ENCODE peak calls at places on chromosome 21, in nine cellular contexts. P, Y, N, A, G, F, C, D and H are unnamed samples.

GRCh38 chr21:44401386-44402160 is 48.2 kb downstream of the TRPM2 start:
- DNase-seq in F (no peak), A (no peak), G (no peak), N (no peak), Y (peak; percentile 37), D (no peak), P (peak; percentile 31), C (no peak), H (no peak)

GRCh38 chr21:45949928-45950739 is 31.4 kb upstream of the COL6A1 start:
- DNase-seq in G (no peak), D (no peak), F (no peak), C (no peak), N (no peak), A (no peak), P (peak; percentile 67), Y (no peak), H (no peak)

GRCh38 chr21:14569868-14570267 is 23.8 kb upstream of the SAMSN1 start:
- DNase-seq in D (no peak), N (no peak), G (no peak), P (no peak), F (no peak), Y (no peak), A (no peak), C (no peak), H (no peak)

GRCh38 chr21:40512590-40512989 is 334.4 kb downstream of the DSCAM start:
- DNase-seq in D (no peak), F (no peak), Y (no peak), G (no peak), A (no peak), N (no peak), C (no peak), P (no peak), H (no peak)

GRCh38 chr21:46217511-46218196 is 10.9 kb downstream of the LSS start:
- DNase-seq in D (no peak), C (no peak), G (no peak), Y (no peak), A (no peak), N (no peak), F (no peak), P (no peak), H (no peak)

GRCh38 chr21:31162079-31162699 is 123.9 kb upstream of the KRTAP19-8 start:
- DNase-seq in Y (no peak), C (no peak), A (no peak), G (no peak), D (no peak), P (no peak), F (no peak), N (no peak), H (no peak)

GRCh38 chr21:25562660-25563059 is 44.6 kb downstream of the MRPL39 start:
- DNase-seq in A (no peak), P (no peak), N (no peak), F (peak; percentile 25), C (no peak), G (no peak), D (no peak), Y (no peak), H (no peak)

GRCh38 chr21:45336870-45337269 is 49.2 kb upstream of the POFUT2 start:
- DNase-seq in P (peak; percentile 40), C (no peak), N (no peak), G (no peak), Y (peak; percentile 37), F (no peak), D (no peak), A (no peak), H (no peak)

GRCh38 chr21:40681164-40681859 is 165.6 kb downstream of the DSCAM start:
- DNase-seq in Y (no peak), N (no peak), G (no peak), C (no peak), D (no peak), F (no peak), P (no peak), A (no peak), H (no peak)

GRCh38 chr21:25127007-25127406 is 480.3 kb downstream of the MRPL39 start:
- DNase-seq in C (no peak), P (no peak), A (no peak), Y (no peak), G (no peak), F (no peak), N (no peak), D (no peak), H (no peak)

GRCh38 chr21:43759651-43760050 is 16.5 kb downstream of the CSTB start:
- DNase-seq in A (no peak), N (no peak), P (no peak), Y (no peak), G (no peak), C (no peak), D (no peak), F (no peak), H (no peak)

GRCh38 chr21:46193829-46194373 is 9.6 kb upstream of the SPATC1L start:
- DNase-seq in A (no peak), P (no peak), D (no peak), F (no peak), G (no peak), N (no peak), C (no peak), Y (no peak), H (no peak)

GRCh38 chr21:26120833-26121232 is 49.7 kb downstream of the APP start:
- DNase-seq in N (peak; percentile 86), P (no peak), Y (no peak), A (no peak), C (no peak), F (peak; percentile 45), G (no peak), D (no peak), H (peak; percentile 78)

GRCh38 chr21:45319461-45320211 is 31.9 kb upstream of the POFUT2 start:
- DNase-seq in P (peak; percentile 71), D (no peak), F (peak; percentile 85), A (peak; percentile 79), Y (peak; percentile 63), G (no peak), C (no peak), N (no peak), H (no peak)

GRCh38 chr21:41068411-41069304 is 99.3 kb upstream of the BACE2 start:
- DNase-seq in A (peak; percentile 91), Y (peak; percentile 85), C (peak; percentile 77), F (peak; percentile 48), P (peak; percentile 83), D (peak; percentile 63), G (peak; percentile 8), N (peak; percentile 71), H (no peak)

GRCh38 chr21:14762734-14763694 is 216.9 kb upstream of the SAMSN1 start:
- DNase-seq in G (no peak), F (no peak), D (no peak), Y (no peak), P (no peak), A (no peak), N (no peak), C (no peak), H (no peak)

GRCh38 chr21:15421521-15421920 is 308.3 kb upstream of the USP25 start:
- DNase-seq in D (no peak), P (no peak), Y (no peak), A (no peak), F (no peak), N (peak; percentile 83), C (no peak), G (no peak), H (peak; percentile 60)

GRCh38 chr21:25806053-25806452 is 71.3 kb downstream of the GABPA start:
- DNase-seq in F (no peak), P (no peak), A (no peak), N (peak; percentile 61), Y (no peak), D (no peak), G (no peak), C (no peak), H (peak; percentile 60)

GRCh38 chr21:16713331-16714114 is 799.3 kb upstream of the CXADR start:
- DNase-seq in P (no peak), G (no peak), F (peak; percentile 25), C (no peak), D (no peak), N (no peak), A (no peak), Y (no peak), H (no peak)
- H3K27ac ChIP-seq in P (no peak overlapping the region), G (no peak overlapping the region), F (no peak overlapping the region), C (no peak overlapping the region), D (no peak overlapping the region), N (no peak overlapping the region), A (no peak overlapping the region), Y (no peak overlapping the region), H (no peak overlapping the region)

GRCh38 chr21:36713746-36714145 is 14.8 kb downstream of the SIM2 start:
- DNase-seq in G (no peak), D (no peak), A (no peak), Y (no peak), N (no peak), C (no peak), P (no peak), F (no peak), H (no peak)

GRCh38 chr21:36718951-36719501 is 20.1 kb downstream of the SIM2 start:
- DNase-seq in P (no peak), A (no peak), G (no peak), Y (peak; percentile 41), C (peak; percentile 34), N (peak; percentile 72), D (no peak), F (no peak), H (peak; percentile 69)

GRCh38 chr21:36717901-36718465 is 19.1 kb downstream of the SIM2 start:
- DNase-seq in N (no peak), C (no peak), G (no peak), D (no peak), P (no peak), F (no peak), A (no peak), Y (peak; percentile 15), H (no peak)

GRCh38 chr21:36716836-36717235 is 17.9 kb downstream of the SIM2 start:
- DNase-seq in C (no peak), N (no peak), A (no peak), P (no peak), F (no peak), D (no peak), Y (no peak), G (no peak), H (no peak)

GRCh38 chr21:36716387-36716786 is 17.5 kb downstream of the SIM2 start:
- DNase-seq in G (no peak), N (no peak), A (no peak), P (no peak), Y (no peak), C (no peak), D (no peak), F (no peak), H (no peak)
- H3K27ac ChIP-seq in G (no peak overlapping the region), N (no peak overlapping the region), A (no peak overlapping the region), P (no peak overlapping the region), Y (no peak overlapping the region), C (no peak overlapping the region), D (no peak overlapping the region), F (no peak overlapping the region), H (no peak overlapping the region)

DNA sequence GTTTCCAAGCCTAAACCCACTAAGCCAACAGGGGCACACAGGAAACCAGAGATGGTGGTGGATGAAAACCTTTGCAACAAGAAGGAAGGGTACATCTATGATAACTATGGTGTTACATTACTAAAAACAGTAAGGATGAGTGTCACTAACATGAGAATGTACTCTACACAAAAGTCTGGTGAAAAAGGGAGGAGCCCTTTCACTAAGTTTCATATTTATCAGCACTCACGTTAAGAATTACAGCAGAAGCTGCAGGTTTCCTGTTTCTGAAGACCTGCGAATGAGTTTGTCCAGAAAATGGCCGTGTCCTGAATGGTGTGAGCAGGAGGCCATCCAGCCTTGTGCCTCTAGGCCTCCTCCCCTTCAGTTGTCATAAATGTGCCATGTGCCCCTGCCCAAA is 17.8 kb downstream of the ABCG1 start:
- DNase-seq in D (no peak), N (no peak), C (no peak), P (peak; percentile 10), Y (no peak), F (no peak), G (no peak), A (no peak), H (no peak)
- H3K27ac ChIP-seq in D (no peak overlapping the region), N (no peak overlapping the region), C (no peak overlapping the region), P (peak overlapping the region; percentile 96), Y (no peak overlapping the region), F (no peak overlapping the region), G (no peak overlapping the region), A (no peak overlapping the region), H (no peak overlapping the region)

GRCh38 chr21:36337099-36337509 is 17.1 kb downstream of the MORC3 start:
- DNase-seq in D (no peak), F (peak; percentile 68), N (peak; percentile 95), Y (no peak), C (peak; percentile 37), A (no peak), G (no peak), P (no peak), H (peak; percentile 87)
- H3K27ac ChIP-seq in D (no peak overlapping the region), F (peak overlapping the region; percentile 40), N (peak overlapping the region; percentile 99), Y (no peak overlapping the region), C (no peak overlapping the region), A (no peak overlapping the region), G (peak overlapping the region; percentile 33), P (peak overlapping the region; percentile 54), H (peak overlapping the region; percentile 95)